ENCODE peak calls at places on chromosome 4, in eight cellular contexts. H is HFF-Myc, J is cardiac fibroblast, T is fibroblast of mammary gland, G is GM06990, O is colonic mucosa, P is dorsolateral prefrontal cortex, C is upper lobe of left lung. Z is an unnamed sample.

GRCh38 chr4:98958065-98958464 is 29.1 kb upstream of the EIF4E start:
- DNase-seq in H (no peak), J (no peak), T (no peak), G (no peak), O (no peak), P (no peak), C (no peak), Z (no peak)

GRCh38 chr4:54499308-54500074 is 158.3 kb upstream of the KIT start:
- DNase-seq in H (no peak), J (peak; percentile 45), T (no peak), G (no peak), O (no peak), P (no peak), C (no peak), Z (peak; percentile 51)

GRCh38 chr4:128769011-128769410 is 40.5 kb upstream of the JADE1 start:
- DNase-seq in H (no peak), J (no peak), T (no peak), G (no peak), O (no peak), P (no peak), C (no peak), Z (no peak)

GRCh38 chr4:140662082-140662869 is 93.5 kb upstream of the UCP1 start:
- DNase-seq in H (no peak), J (peak; percentile 26), T (no peak), G (no peak), O (no peak), P (no peak), C (no peak), Z (no peak)

GRCh38 chr4:89173336-89174090 is 62.2 kb downstream of the TIGD2 start:
- DNase-seq in H (no peak), J (no peak), T (no peak), G (no peak), O (no peak), P (no peak), C (no peak), Z (no peak)

GRCh38 chr4:103012085-103012484 is 7.4 kb downstream of the SLC9B1 start:
- DNase-seq in H (peak; percentile 16), J (peak; percentile 73), T (peak; percentile 72), G (no peak), O (no peak), P (no peak), C (no peak), Z (peak; percentile 47)

GRCh38 chr4:1539132-1539755 is 133.0 kb upstream of the NKX1-1 start:
- DNase-seq in H (no peak), J (no peak), T (no peak), G (no peak), O (no peak), P (no peak), C (peak; percentile 78), Z (no peak)

GRCh38 chr4:119057417-119057816 is 78.2 kb upstream of the MYOZ2 start:
- DNase-seq in H (no peak), J (no peak), T (no peak), G (no peak), O (no peak), P (no peak), C (no peak), Z (no peak)

GRCh38 chr4:2886622-2887021 is 43.0 kb downstream of the ADD1 start:
- DNase-seq in H (no peak), J (no peak), T (no peak), G (no peak), O (no peak), P (no peak), C (no peak), Z (no peak)

GRCh38 chr4:47442980-47443379 is 20.5 kb downstream of the COMMD8 start:
- DNase-seq in H (no peak), J (no peak), T (no peak), G (no peak), O (no peak), P (no peak), C (no peak), Z (no peak)

GRCh38 chr4:75717332-75717873 is 7.0 kb upstream of the USO1 start:
- DNase-seq in H (no peak), J (no peak), T (no peak), G (no peak), O (no peak), P (no peak), C (no peak), Z (no peak)

GRCh38 chr4:99651811-99652545 is 5.7 kb downstream of the C4orf54 start:
- DNase-seq in H (no peak), J (no peak), T (no peak), G (no peak), O (no peak), P (no peak), C (peak; percentile 78), Z (no peak)

GRCh38 chr4:13988347-13989265 is 361.1 kb upstream of the BOD1L1 start:
- DNase-seq in H (no peak), J (peak; percentile 99), T (peak; percentile 100), G (no peak), O (peak; percentile 18), P (no peak), C (no peak), Z (peak; percentile 87)

GRCh38 chr4:159278399-159278798 is 175.5 kb downstream of the RAPGEF2 start:
- DNase-seq in H (no peak), J (peak; percentile 78), T (peak; percentile 65), G (no peak), O (no peak), P (no peak), C (no peak), Z (peak; percentile 72)

GRCh38 chr4:5125326-5125725 is 74.0 kb downstream of the STK32B start:
- DNase-seq in H (no peak), J (no peak), T (no peak), G (no peak), O (no peak), P (no peak), C (peak; percentile 22), Z (no peak)

GRCh38 chr4:13386405-13387107 is 97.6 kb downstream of the RAB28 start:
- DNase-seq in H (no peak), J (peak; percentile 13), T (peak; percentile 11), G (peak; percentile 13), O (no peak), P (no peak), C (no peak), Z (no peak)

DNA sequence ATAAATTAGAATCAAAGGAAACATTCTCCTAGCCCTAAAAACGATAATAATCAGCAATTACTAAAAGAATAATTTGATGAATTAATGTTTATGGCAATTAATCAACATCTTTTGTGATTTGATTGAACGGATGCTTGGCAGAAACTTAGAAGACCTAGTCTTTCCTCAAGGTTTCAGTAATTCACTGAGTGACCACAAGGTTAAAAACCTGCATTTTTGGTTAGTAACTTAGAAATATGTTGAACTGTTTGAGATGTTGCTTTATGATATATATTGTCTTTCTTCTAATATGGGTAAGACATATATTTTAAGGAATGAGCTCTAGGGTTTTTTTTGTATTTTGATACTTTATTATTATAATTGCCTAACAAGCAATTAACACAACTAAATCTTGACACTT is 793.0 kb upstream of the NDST4 start:
- DNase-seq in H (no peak), J (no peak), T (no peak), G (no peak), O (no peak), P (no peak), C (no peak), Z (no peak)
- TF ChIP-seq CTCF in H (no peak), J (no peak), T (no peak), G (no peak), O (no peak), P (no peak), C (no peak), Z (no peak)

GRCh38 chr4:15451866-15452765 is 17.6 kb upstream of the CC2D2A start:
- DNase-seq in H (peak; percentile 68), J (peak; percentile 96), T (peak; percentile 97), G (no peak), O (no peak), P (no peak), C (no peak), Z (peak; percentile 84)
- H3K4me3 ChIP-seq in H (no peak overlapping the region), J (no peak overlapping the region), T (no peak overlapping the region), G (no peak overlapping the region), O (no peak overlapping the region), P (no peak overlapping the region), C (no peak overlapping the region), Z (no peak overlapping the region)

GRCh38 chr4:15550491-15550890 is 80.8 kb downstream of the CC2D2A start:
- DNase-seq in H (no peak), J (no peak), T (no peak), G (no peak), O (no peak), P (no peak), C (no peak), Z (no peak)
- TF ChIP-seq CTCF in H (no peak), J (no peak), T (no peak), G (no peak), O (no peak), P (no peak), C (no peak), Z (no peak)

GRCh38 chr4:7778524-7779193 is 161.0 kb downstream of the AFAP1 start:
- DNase-seq in H (no peak), J (no peak), T (no peak), G (no peak), O (no peak), P (no peak), C (no peak), Z (no peak)
- H3K4me3 ChIP-seq in H (no peak overlapping the region), J (no peak overlapping the region), T (no peak overlapping the region), G (no peak overlapping the region), O (no peak overlapping the region), P (peak overlapping the region; percentile 52), C (peak overlapping the region; percentile 29), Z (no peak overlapping the region)

Z was measured in AG09309.